ENCODE peak calls at places on chromosomes 7 and 10, in four cellular contexts. One of them, this sample, is unnamed.

GRCh38 chr7:26278769-26279168 is 12.9 kb upstream of the SNX10 start:
- DNase-seq in CD4-positive, CD25-positive, alpha-beta regulatory T cell: peak; percentile 45
- DNase-seq in CD8-positive, alpha-beta T cell: no peak
- DNase-seq in stomach: no peak
- DNase-seq in this sample: no peak

GRCh38 chr7:102061981-102062390 is 224.7 kb upstream of the SH2B2 start:
- DNase-seq in CD4-positive, CD25-positive, alpha-beta regulatory T cell: peak; percentile 11
- DNase-seq in CD8-positive, alpha-beta T cell: no peak
- DNase-seq in stomach: no peak
- DNase-seq in this sample: no peak

GRCh38 chr10:31741473-31741872 is 187.2 kb downstream of the ARHGAP12 start:
- DNase-seq in CD4-positive, CD25-positive, alpha-beta regulatory T cell: no peak
- DNase-seq in CD8-positive, alpha-beta T cell: no peak
- DNase-seq in stomach: no peak
- DNase-seq in this sample: no peak

GRCh38 chr7:25862993-25863726 is 288.8 kb upstream of the NFE2L3 start:
- DNase-seq in CD4-positive, CD25-positive, alpha-beta regulatory T cell: no peak
- DNase-seq in CD8-positive, alpha-beta T cell: no peak
- DNase-seq in stomach: no peak
- DNase-seq in this sample: no peak

GRCh38 chr7:123966936-123967335 is 41.9 kb downstream of the SPAM1 start:
- DNase-seq in CD4-positive, CD25-positive, alpha-beta regulatory T cell: no peak
- DNase-seq in CD8-positive, alpha-beta T cell: no peak
- DNase-seq in stomach: no peak
- DNase-seq in this sample: no peak

GRCh38 chr7:47352394-47352968 is 229.4 kb downstream of the TNS3 start:
- DNase-seq in CD4-positive, CD25-positive, alpha-beta regulatory T cell: no peak
- DNase-seq in CD8-positive, alpha-beta T cell: no peak
- DNase-seq in stomach: peak; percentile 25
- DNase-seq in this sample: peak; percentile 35

GRCh38 chr10:4151466-4151865 is 366.5 kb upstream of the KLF6 start:
- DNase-seq in CD4-positive, CD25-positive, alpha-beta regulatory T cell: peak; percentile 12
- DNase-seq in CD8-positive, alpha-beta T cell: no peak
- DNase-seq in stomach: no peak
- DNase-seq in this sample: no peak

GRCh38 chr7:64515781-64516180 is 47.1 kb downstream of the ZNF680 start:
- DNase-seq in CD4-positive, CD25-positive, alpha-beta regulatory T cell: no peak
- DNase-seq in CD8-positive, alpha-beta T cell: no peak
- DNase-seq in stomach: no peak
- DNase-seq in this sample: no peak

GRCh38 chr10:115827650-115828049 is 445.4 kb downstream of the GFRA1 start:
- DNase-seq in CD4-positive, CD25-positive, alpha-beta regulatory T cell: no peak
- DNase-seq in CD8-positive, alpha-beta T cell: no peak
- DNase-seq in stomach: no peak
- DNase-seq in this sample: no peak

GRCh38 chr10:45585131-45585530 is 87.4 kb downstream of the ZFAND4 start:
- DNase-seq in CD4-positive, CD25-positive, alpha-beta regulatory T cell: no peak
- DNase-seq in CD8-positive, alpha-beta T cell: no peak
- DNase-seq in stomach: no peak
- DNase-seq in this sample: no peak

GRCh38 chr7:90345548-90346319 is 782 bp upstream of the GTPBP10 start:
- DNase-seq in CD4-positive, CD25-positive, alpha-beta regulatory T cell: peak; percentile 49
- DNase-seq in CD8-positive, alpha-beta T cell: no peak
- DNase-seq in stomach: no peak
- DNase-seq in this sample: no peak

GRCh38 chr7:50721160-50721559 is 61.5 kb downstream of the GRB10 start:
- DNase-seq in CD4-positive, CD25-positive, alpha-beta regulatory T cell: no peak
- DNase-seq in CD8-positive, alpha-beta T cell: no peak
- DNase-seq in stomach: no peak
- DNase-seq in this sample: no peak

GRCh38 chr7:20348408-20348807 is 17.7 kb downstream of the ITGB8 start:
- DNase-seq in CD4-positive, CD25-positive, alpha-beta regulatory T cell: no peak
- DNase-seq in CD8-positive, alpha-beta T cell: no peak
- DNase-seq in stomach: no peak
- DNase-seq in this sample: no peak

DNA sequence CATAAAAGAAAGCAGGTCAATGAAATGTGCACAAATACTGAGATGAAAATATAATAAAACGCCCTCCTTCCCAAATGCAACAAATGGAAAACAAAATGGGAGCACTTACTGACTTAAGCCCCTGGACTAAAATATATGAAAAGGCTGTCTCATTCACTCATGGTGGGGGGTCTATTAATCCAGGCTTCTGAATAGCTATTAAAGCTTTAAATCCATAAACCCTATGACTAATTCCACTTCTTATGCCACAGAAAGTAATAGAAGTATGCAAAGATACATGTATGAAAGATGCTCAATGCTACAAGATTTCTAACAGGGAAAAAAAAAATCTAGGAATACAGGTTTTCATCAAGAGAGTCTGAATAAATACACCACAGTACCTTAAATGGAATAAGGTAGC is 20.5 kb downstream of the EIF3A start:
- DNase-seq in CD4-positive, CD25-positive, alpha-beta regulatory T cell: no peak
- DNase-seq in CD8-positive, alpha-beta T cell: no peak
- DNase-seq in stomach: no peak
- DNase-seq in this sample: no peak
- H3K36me3 ChIP-seq in CD4-positive, CD25-positive, alpha-beta regulatory T cell: peaks cover 98% of the 10 kb centered on the region
- H3K36me3 ChIP-seq in CD8-positive, alpha-beta T cell: peaks cover 71% of the 10 kb centered on the region
- H3K36me3 ChIP-seq in stomach: peaks cover 100% of the 10 kb centered on the region
- H3K36me3 ChIP-seq in this sample: peaks cover 98% of the 10 kb centered on the region

GRCh38 chr10:87961314-87961713 is 97.9 kb downstream of the PTEN start:
- DNase-seq in CD4-positive, CD25-positive, alpha-beta regulatory T cell: no peak
- DNase-seq in CD8-positive, alpha-beta T cell: no peak
- DNase-seq in stomach: no peak
- DNase-seq in this sample: no peak
- H3K4me3 ChIP-seq in CD4-positive, CD25-positive, alpha-beta regulatory T cell: no peak overlapping the region
- H3K4me3 ChIP-seq in CD8-positive, alpha-beta T cell: no peak overlapping the region
- H3K4me3 ChIP-seq in stomach: no peak overlapping the region
- H3K4me3 ChIP-seq in this sample: no peak overlapping the region

GRCh38 chr7:77798394-77799077 is at the start of the genes PHTF2 and TMEM60:
- DNase-seq in CD4-positive, CD25-positive, alpha-beta regulatory T cell: peak; percentile 99
- DNase-seq in CD8-positive, alpha-beta T cell: peak; percentile 94
- DNase-seq in stomach: peak; percentile 99
- DNase-seq in this sample: peak; percentile 99

GRCh38 chr7:77797734-77798393 is 370 bp downstream of the TMEM60 start:
- DNase-seq in CD4-positive, CD25-positive, alpha-beta regulatory T cell: no peak
- DNase-seq in CD8-positive, alpha-beta T cell: no peak
- DNase-seq in stomach: peak; percentile 39
- DNase-seq in this sample: no peak

GRCh38 chr7:77796960-77797359 is 1.3 kb downstream of the TMEM60 start:
- DNase-seq in CD4-positive, CD25-positive, alpha-beta regulatory T cell: no peak
- DNase-seq in CD8-positive, alpha-beta T cell: no peak
- DNase-seq in stomach: no peak
- DNase-seq in this sample: no peak

GRCh38 chr7:77794000-77794399 is 4.2 kb downstream of the TMEM60 start:
- DNase-seq in CD4-positive, CD25-positive, alpha-beta regulatory T cell: no peak
- DNase-seq in CD8-positive, alpha-beta T cell: no peak
- DNase-seq in stomach: no peak
- DNase-seq in this sample: no peak

DNA sequence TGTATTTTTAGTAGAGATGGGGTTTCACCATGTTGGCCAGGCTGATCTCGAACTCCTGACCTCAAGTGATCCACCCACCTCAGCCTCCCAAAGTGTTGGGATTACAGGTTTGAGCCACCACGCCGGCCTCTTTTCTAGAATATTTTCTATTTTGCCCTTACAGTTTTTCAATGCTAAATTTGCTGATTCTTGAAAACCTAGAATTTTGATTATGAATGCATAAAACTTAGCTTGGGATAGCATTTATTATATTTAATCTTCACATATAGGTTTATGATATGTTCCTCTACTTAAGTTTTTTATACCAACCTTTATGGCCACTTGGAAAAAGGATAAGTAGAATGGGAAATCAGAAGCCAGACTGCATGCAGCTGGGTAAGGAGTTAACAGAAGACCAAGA is 2.1 kb downstream of the TMEM60 start:
- DNase-seq in CD4-positive, CD25-positive, alpha-beta regulatory T cell: no peak
- DNase-seq in CD8-positive, alpha-beta T cell: no peak
- DNase-seq in stomach: no peak
- DNase-seq in this sample: no peak
- H3K36me3 ChIP-seq in CD4-positive, CD25-positive, alpha-beta regulatory T cell: peaks cover 10% of the 10 kb centered on the region
- H3K36me3 ChIP-seq in CD8-positive, alpha-beta T cell: no peaks in the 10 kb centered on the region
- H3K36me3 ChIP-seq in stomach: peaks cover 12% of the 10 kb centered on the region
- H3K36me3 ChIP-seq in this sample: no peaks in the 10 kb centered on the region

GRCh38 chr7:131787101-131787500 is 230.7 kb upstream of the PODXL start:
- DNase-seq in CD4-positive, CD25-positive, alpha-beta regulatory T cell: no peak
- DNase-seq in CD8-positive, alpha-beta T cell: no peak
- DNase-seq in stomach: no peak
- DNase-seq in this sample: no peak

DNA sequence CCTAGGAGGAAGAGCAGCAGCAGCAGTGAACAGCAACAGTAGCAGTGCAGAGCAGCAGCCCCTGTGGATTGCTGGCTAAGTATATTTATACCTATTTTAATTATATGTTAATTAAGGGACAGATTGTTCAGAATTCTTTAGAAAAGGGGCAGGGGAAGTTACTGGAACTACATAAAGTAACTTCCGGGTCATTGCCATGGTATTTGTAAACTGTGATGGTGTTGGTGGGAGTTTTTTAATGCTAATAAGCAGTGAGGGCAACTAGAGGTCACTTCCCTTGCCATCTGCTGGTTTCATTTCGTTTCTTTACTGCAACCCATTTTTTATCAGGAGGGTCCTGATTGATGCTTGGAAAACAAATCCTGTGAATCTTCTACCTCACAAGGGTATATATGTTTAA is 229.8 kb upstream of the PODXL start:
- DNase-seq in CD4-positive, CD25-positive, alpha-beta regulatory T cell: no peak
- DNase-seq in CD8-positive, alpha-beta T cell: no peak
- DNase-seq in stomach: no peak
- DNase-seq in this sample: no peak
- H3K4me3 ChIP-seq in CD4-positive, CD25-positive, alpha-beta regulatory T cell: no peak overlapping the region
- H3K4me3 ChIP-seq in CD8-positive, alpha-beta T cell: no peak overlapping the region
- H3K4me3 ChIP-seq in stomach: no peak overlapping the region
- H3K4me3 ChIP-seq in this sample: no peak overlapping the region

GRCh38 chr7:69878015-69878414 is 279.7 kb downstream of the AUTS2 start:
- DNase-seq in CD4-positive, CD25-positive, alpha-beta regulatory T cell: no peak
- DNase-seq in CD8-positive, alpha-beta T cell: no peak
- DNase-seq in stomach: no peak
- DNase-seq in this sample: no peak
- H3K36me3 ChIP-seq in CD4-positive, CD25-positive, alpha-beta regulatory T cell: no peaks in the 10 kb centered on the region
- H3K36me3 ChIP-seq in CD8-positive, alpha-beta T cell: no peaks in the 10 kb centered on the region
- H3K36me3 ChIP-seq in stomach: no peaks in the 10 kb centered on the region
- H3K36me3 ChIP-seq in this sample: no peaks in the 10 kb centered on the region

GRCh38 chr10:49600781-49601400 is 9.2 kb upstream of the SLC18A3 start:
- DNase-seq in CD4-positive, CD25-positive, alpha-beta regulatory T cell: no peak
- DNase-seq in CD8-positive, alpha-beta T cell: no peak
- DNase-seq in stomach: no peak
- DNase-seq in this sample: no peak

GRCh38 chr10:49599546-49599945 is 10.6 kb upstream of the SLC18A3 start:
- DNase-seq in CD4-positive, CD25-positive, alpha-beta regulatory T cell: no peak
- DNase-seq in CD8-positive, alpha-beta T cell: no peak
- DNase-seq in stomach: no peak
- DNase-seq in this sample: no peak

GRCh38 chr10:49600046-49600445 is 10.1 kb upstream of the SLC18A3 start:
- DNase-seq in CD4-positive, CD25-positive, alpha-beta regulatory T cell: no peak
- DNase-seq in CD8-positive, alpha-beta T cell: no peak
- DNase-seq in stomach: no peak
- DNase-seq in this sample: no peak

GRCh38 chr10:49602380-49603023 is 7.6 kb upstream of the SLC18A3 start:
- DNase-seq in CD4-positive, CD25-positive, alpha-beta regulatory T cell: no peak
- DNase-seq in CD8-positive, alpha-beta T cell: no peak
- DNase-seq in stomach: no peak
- DNase-seq in this sample: no peak

DNA sequence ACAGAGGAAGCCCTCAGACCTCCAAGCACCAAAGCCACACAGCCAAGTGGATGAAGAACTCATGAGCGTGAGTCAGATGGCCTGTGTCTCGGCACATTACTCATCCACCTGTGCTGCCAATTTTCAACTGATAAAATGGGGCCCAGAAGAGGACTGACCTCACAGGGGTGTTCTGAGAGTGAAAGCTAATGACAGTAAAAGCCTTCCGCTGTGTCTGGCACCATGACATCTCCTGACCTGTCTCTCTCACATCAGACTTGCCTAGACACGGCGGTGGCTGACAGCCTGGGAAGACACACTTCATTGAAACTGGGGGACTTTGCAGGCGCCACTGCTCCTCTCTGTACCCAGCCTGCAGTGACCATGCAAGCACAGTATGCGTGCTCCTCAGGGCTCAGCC is 8.3 kb upstream of the SLC18A3 start:
- DNase-seq in CD4-positive, CD25-positive, alpha-beta regulatory T cell: no peak
- DNase-seq in CD8-positive, alpha-beta T cell: no peak
- DNase-seq in stomach: peak; percentile 22
- DNase-seq in this sample: no peak
- H3K4me3 ChIP-seq in CD4-positive, CD25-positive, alpha-beta regulatory T cell: no peak overlapping the region
- H3K4me3 ChIP-seq in CD8-positive, alpha-beta T cell: no peak overlapping the region
- H3K4me3 ChIP-seq in stomach: no peak overlapping the region
- H3K4me3 ChIP-seq in this sample: no peak overlapping the region

GRCh38 chr7:127708201-127708600 is 56.2 kb downstream of the SND1 start:
- DNase-seq in CD4-positive, CD25-positive, alpha-beta regulatory T cell: no peak
- DNase-seq in CD8-positive, alpha-beta T cell: no peak
- DNase-seq in stomach: no peak
- DNase-seq in this sample: no peak
- H3K36me3 ChIP-seq in CD4-positive, CD25-positive, alpha-beta regulatory T cell: peaks cover 76% of the 10 kb centered on the region
- H3K36me3 ChIP-seq in CD8-positive, alpha-beta T cell: peaks cover 20% of the 10 kb centered on the region
- H3K36me3 ChIP-seq in stomach: peaks cover 98% of the 10 kb centered on the region
- H3K36me3 ChIP-seq in this sample: peaks cover 56% of the 10 kb centered on the region